ENCODE peak calls at places on chromosomes 13 and 19, in four cellular contexts. K, H, P and N are unnamed samples.

GRCh38 chr19:1045247-1045603 is 5.3 kb downstream of the ABCA7 start:
- DNase-seq in H (no peak), P (no peak), K (no peak), N (no peak)

GRCh38 chr13:75485286-75486062 is 3.5 kb upstream of the TBC1D4 start:
- DNase-seq in P (no peak), K (no peak), H (no peak), N (no peak)

GRCh38 chr19:11382898-11383705 is 1.0 kb downstream of the EPOR start:
- DNase-seq in H (peak), P (peak), K (peak), N (no peak)

GRCh38 chr13:94343243-94343585 is 136.3 kb downstream of the DCT start:
- DNase-seq in H (no peak), P (no peak), K (no peak), N (no peak)

GRCh38 chr19:7348587-7349230 is at the start of gene ARHGEF18:
- DNase-seq in H (no peak), K (peak), P (no peak), N (no peak)

GRCh38 chr19:30407310-30407709 is 35.1 kb downstream of the ZNF536 start:
- DNase-seq in K (no peak), P (no peak), H (no peak), N (no peak)

GRCh38 chr19:3608750-3609322 is 2.2 kb upstream of the TBXA2R start:
- DNase-seq in K (peak), H (no peak), P (no peak), N (no peak)

GRCh38 chr13:64871742-64872141 is 2358.4 kb downstream of the PCDH9 start:
- DNase-seq in K (no peak), H (no peak), P (no peak), N (no peak)

GRCh38 chr13:111564657-111565056 is 244.2 kb downstream of the TEX29 start:
- DNase-seq in K (no peak), P (no peak), H (no peak), N (no peak)

GRCh38 chr19:373391-374182 is 29.0 kb upstream of the MIER2 start:
- DNase-seq in H (no peak), K (no peak), P (no peak), N (no peak)

GRCh38 chr19:16660763-16661479 is at the start of gene TMEM38A:
- DNase-seq in H (peak), K (peak), P (peak), N (peak)

GRCh38 chr19:11387154-11388034 is 3.3 kb upstream of the EPOR start:
- DNase-seq in H (no peak), K (no peak), P (no peak), N (no peak)

GRCh38 chr13:105353654-105354053 is 1181.8 kb downstream of the EFNB2 start:
- DNase-seq in P (no peak), K (no peak), H (no peak), N (no peak)

GRCh38 chr19:47186337-47187022 is 44.5 kb downstream of the BBC3 start:
- DNase-seq in K (no peak), P (no peak), H (no peak), N (no peak)

GRCh38 chr19:40322951-40323615 is 25.1 kb downstream of the C19orf47 start:
- DNase-seq in P (no peak), H (no peak), K (no peak), N (no peak)
- TF ChIP-seq CTCF in P (no peak), H (no peak), K (no peak), N (no peak)

GRCh38 chr13:48626077-48626449 is 27.7 kb upstream of the CYSLTR2 start:
- DNase-seq in P (no peak), H (no peak), K (no peak), N (no peak)
- TF ChIP-seq CTCF in P (no peak), H (no peak), K (no peak), N (no peak)

DNA sequence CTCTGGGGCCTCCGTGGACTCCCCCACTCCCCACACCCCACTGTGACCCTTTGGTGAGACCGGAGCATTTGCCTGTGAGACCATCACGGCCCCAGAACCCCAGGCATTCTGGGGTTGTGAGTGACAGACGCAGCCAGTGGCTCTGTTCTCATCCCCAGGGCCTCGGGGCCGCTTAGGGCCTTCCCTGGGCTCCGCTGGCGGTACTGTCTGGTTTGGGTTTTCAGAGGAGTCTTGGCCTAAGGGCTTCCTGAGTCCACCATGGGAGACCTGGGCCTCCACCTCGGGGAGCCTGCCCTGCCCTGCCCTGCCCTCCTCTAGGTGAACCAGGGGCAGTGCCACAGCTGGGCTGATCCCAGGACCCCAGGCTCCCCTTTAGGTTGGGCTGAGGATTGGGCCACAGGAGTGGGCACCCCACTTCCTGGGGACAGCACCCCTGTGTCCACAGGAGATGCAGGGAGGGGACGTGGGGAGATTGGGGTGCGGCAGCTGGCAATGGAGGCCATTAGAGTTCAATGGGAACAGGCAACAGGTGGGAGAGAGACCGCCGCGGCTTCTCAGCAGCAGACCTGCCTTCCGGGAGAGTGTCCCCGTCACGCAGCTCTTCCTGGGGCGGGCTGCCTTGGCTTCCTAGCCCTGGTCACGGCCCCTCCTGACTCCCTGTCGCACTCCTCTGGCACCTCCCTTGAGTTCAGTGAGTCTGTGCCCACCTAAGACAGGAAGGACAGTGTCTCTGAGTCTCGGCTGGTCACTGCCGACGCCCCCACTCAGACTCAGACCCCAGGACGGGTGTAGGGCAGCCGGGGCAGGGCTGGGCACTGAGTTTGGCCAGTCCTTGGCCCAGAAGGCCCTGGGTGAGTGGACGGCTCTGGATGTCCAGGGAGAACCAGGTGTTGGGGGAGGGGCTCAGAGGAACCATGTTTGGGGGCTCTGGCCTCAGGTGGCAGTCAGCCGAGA is 164.1 kb downstream of the KDM4B start:
- DNase-seq in P (no peak), H (no peak), K (no peak), N (no peak)
- TF ChIP-seq CTCF in P (no peak), H (no peak), K (no peak), N (no peak)

GRCh38 chr19:52948025-52948770 is 14.5 kb downstream of the ZNF816 start:
- DNase-seq in H (no peak), P (no peak), K (no peak), N (no peak)

GRCh38 chr19:52949422-52949821 is 13.3 kb downstream of the ZNF816 start:
- DNase-seq in P (no peak), K (no peak), H (no peak), N (no peak)

GRCh38 chr19:52943884-52944643 is 18.6 kb downstream of the ZNF816 start:
- DNase-seq in H (no peak), P (no peak), K (no peak), N (no peak)

GRCh38 chr19:52945652-52946321 is 16.9 kb downstream of the ZNF816 start:
- DNase-seq in H (no peak), P (no peak), K (no peak), N (no peak)

GRCh38 chr19:52946322-52947310 is 16.1 kb downstream of the ZNF816 start:
- DNase-seq in H (peak), K (peak), P (peak), N (no peak)
- TF ChIP-seq CTCF in H (no peak), K (no peak), P (no peak), N (no peak)

GRCh38 chr19:35748106-35749020 is at the start of gene LIN37:
- DNase-seq in P (peak), H (peak), K (peak), N (peak)
- TF ChIP-seq CTCF in P (no peak), H (no peak), K (no peak), N (no peak)

GRCh38 chr19:38686530-38686888 is 39.1 kb downstream of the ACTN4 start:
- DNase-seq in K (no peak), P (no peak), H (no peak), N (no peak)
- TF ChIP-seq CTCF in K (no peak), P (no peak), H (no peak), N (no peak)

GRCh38 chr13:69579351-69579750 is 528.3 kb upstream of the ATXN8OS start:
- DNase-seq in H (no peak), K (no peak), P (no peak), N (no peak)
- TF ChIP-seq CTCF in H (peak), K (no peak), P (no peak), N (peak)

GRCh38 chr13:21237081-21237480 is 60.6 kb downstream of the MRPL57 start:
- DNase-seq in H (no peak), K (no peak), P (no peak), N (no peak)
- TF ChIP-seq CTCF in H (no peak), K (no peak), P (no peak), N (no peak)